ENCODE peak calls at places on chromosomes 12 and 14, in ten cellular contexts. G, N, O, H, C, T, V, L, M and I are unnamed samples.

GRCh38 chr12:49901986-49902385 is 1.7 kb downstream of the FAIM2 start:
- DNase-seq in G (no peak), N (no peak), O (no peak), H (no peak), C (no peak), T (no peak), V (no peak), L (no peak), M (no peak), I (no peak)

GRCh38 chr14:49992901-49993335 is 100.0 kb downstream of the ARF6 start:
- DNase-seq in G (no peak), N (no peak), O (peak; percentile 90), H (no peak), C (no peak), T (no peak), V (peak; percentile 90), L (peak; percentile 65), M (no peak), I (peak; percentile 95)

GRCh38 chr12:95429172-95429510 is 44.8 kb upstream of the METAP2 start:
- DNase-seq in G (no peak), N (no peak), O (no peak), H (no peak), C (no peak), T (no peak), V (no peak), L (no peak), M (no peak), I (no peak)

GRCh38 chr14:20935303-20935984 is 19.8 kb upstream of the RNASE2 start:
- DNase-seq in G (no peak), N (no peak), O (no peak), H (no peak), C (no peak), T (no peak), V (no peak), L (no peak), M (no peak), I (no peak)

GRCh38 chr14:105974902-105975301 is 448.5 kb downstream of the TMEM121 start:
- DNase-seq in G (no peak), N (peak; percentile 34), O (peak; percentile 21), H (no peak), C (no peak), T (peak; percentile 51), V (no peak), L (peak; percentile 53), M (peak; percentile 5), I (no peak)

GRCh38 chr14:73269729-73270651 is 32.7 kb downstream of the PAPLN start:
- DNase-seq in G (peak; percentile 84), N (no peak), O (peak; percentile 75), H (peak; percentile 27), C (no peak), T (no peak), V (no peak), L (no peak), M (no peak), I (peak; percentile 44)

GRCh38 chr12:91179315-91179714 is 3.3 kb downstream of the DCN start:
- DNase-seq in G (no peak), N (no peak), O (no peak), H (no peak), C (no peak), T (no peak), V (no peak), L (no peak), M (no peak), I (no peak)

GRCh38 chr12:32650508-32650907 is 28.6 kb upstream of the DNM1L start:
- DNase-seq in G (no peak), N (no peak), O (peak; percentile 47), H (no peak), C (no peak), T (no peak), V (no peak), L (no peak), M (no peak), I (no peak)

GRCh38 chr14:24213866-24214652 is 771 bp upstream of the CHMP4A start:
- DNase-seq in G (no peak), N (no peak), O (no peak), H (no peak), C (no peak), T (no peak), V (no peak), L (no peak), M (no peak), I (no peak)

GRCh38 chr12:98156697-98157096 is 358.7 kb upstream of the TMPO start:
- DNase-seq in G (no peak), N (no peak), O (no peak), H (no peak), C (no peak), T (no peak), V (no peak), L (no peak), M (no peak), I (no peak)

GRCh38 chr14:52801014-52801708 is 9.8 kb upstream of the GNPNAT1 start:
- DNase-seq in G (no peak), N (no peak), O (peak; percentile 96), H (no peak), C (no peak), T (no peak), V (peak; percentile 83), L (no peak), M (no peak), I (peak; percentile 97)

GRCh38 chr12:117111386-117112267 is 12.4 kb upstream of the TESC start:
- DNase-seq in G (peak; percentile 77), N (no peak), O (no peak), H (no peak), C (peak; percentile 73), T (no peak), V (no peak), L (no peak), M (no peak), I (no peak)

GRCh38 chr12:101819467-101819866 is 11.3 kb downstream of the GNPTAB start:
- DNase-seq in G (no peak), N (no peak), O (peak; percentile 34), H (no peak), C (no peak), T (no peak), V (no peak), L (no peak), M (no peak), I (no peak)

GRCh38 chr12:14960548-14961465 is 594 bp downstream of the ARHGDIB start:
- DNase-seq in G (no peak), N (peak; percentile 72), O (peak; percentile 47), H (no peak), C (no peak), T (peak; percentile 37), V (no peak), L (no peak), M (peak; percentile 55), I (no peak)

GRCh38 chr12:7678744-7679143 is 13.0 kb upstream of the APOBEC1 start:
- DNase-seq in G (no peak), N (no peak), O (no peak), H (no peak), C (no peak), T (no peak), V (no peak), L (no peak), M (no peak), I (no peak)

GRCh38 chr14:91280129-91280528 is 35.6 kb upstream of the GPR68 start:
- DNase-seq in G (no peak), N (no peak), O (no peak), H (no peak), C (no peak), T (no peak), V (no peak), L (no peak), M (no peak), I (no peak)

GRCh38 chr14:76133103-76133502 is 18.6 kb upstream of the GPATCH2L start:
- DNase-seq in G (peak; percentile 86), N (no peak), O (peak; percentile 21), H (no peak), C (no peak), T (no peak), V (peak; percentile 19), L (no peak), M (no peak), I (peak; percentile 42)

GRCh38 chr12:122681814-122682213 is 21.3 kb downstream of the HCAR2 start:
- DNase-seq in G (no peak), N (no peak), O (no peak), H (no peak), C (no peak), T (no peak), V (no peak), L (no peak), M (no peak), I (peak; percentile 70)

GRCh38 chr14:88848571-88848970 is 24.1 kb downstream of the TTC8 start:
- DNase-seq in G (no peak), N (no peak), O (peak; percentile 22), H (no peak), C (no peak), T (no peak), V (no peak), L (no peak), M (no peak), I (no peak)

GRCh38 chr12:106866426-106867080 is 89.2 kb upstream of the TMEM263 start:
- DNase-seq in G (no peak), N (no peak), O (no peak), H (no peak), C (no peak), T (no peak), V (no peak), L (no peak), M (no peak), I (no peak)

GRCh38 chr14:75640876-75641275 is 19.8 kb downstream of the ERG28 start:
- DNase-seq in G (no peak), N (no peak), O (no peak), H (no peak), C (no peak), T (no peak), V (no peak), L (no peak), M (no peak), I (no peak)

GRCh38 chr12:55929306-55929791 is 1.6 kb upstream of the DGKA start:
- DNase-seq in G (no peak), N (peak; percentile 93), O (no peak), H (no peak), C (no peak), T (peak; percentile 84), V (no peak), L (peak; percentile 82), M (no peak), I (no peak)

GRCh38 chr12:41932028-41932427 is 212.6 kb downstream of the GXYLT1 start:
- DNase-seq in G (peak; percentile 52), N (no peak), O (no peak), H (no peak), C (no peak), T (no peak), V (no peak), L (no peak), M (no peak), I (no peak)

GRCh38 chr12:65962921-65963883 is 138.9 kb downstream of the HMGA2 start:
- DNase-seq in G (peak; percentile 89), N (no peak), O (peak; percentile 45), H (no peak), C (no peak), T (no peak), V (no peak), L (peak; percentile 6), M (no peak), I (no peak)

GRCh38 chr12:87760943-87761342 is 268.3 kb downstream of the C12orf50 start:
- DNase-seq in G (no peak), N (no peak), O (no peak), H (no peak), C (no peak), T (no peak), V (no peak), L (no peak), M (no peak), I (no peak)

GRCh38 chr14:85319998-85320397 is 209.9 kb upstream of the FLRT2 start:
- DNase-seq in G (no peak), N (no peak), O (peak; percentile 18), H (no peak), C (no peak), T (no peak), V (peak; percentile 26), L (no peak), M (no peak), I (peak; percentile 64)

GRCh38 chr14:103711516-103712431 is 3.5 kb downstream of the XRCC3 start:
- DNase-seq in G (no peak), N (no peak), O (peak; percentile 39), H (no peak), C (no peak), T (no peak), V (no peak), L (no peak), M (peak; percentile 35), I (no peak)

GRCh38 chr12:105214670-105215375 is 21.2 kb downstream of the APPL2 start:
- DNase-seq in G (no peak), N (no peak), O (peak; percentile 91), H (no peak), C (no peak), T (no peak), V (no peak), L (no peak), M (peak; percentile 99), I (peak; percentile 46)